ENCODE peak calls at places on chromosomes 16 and 17, in seven cellular contexts. O, P, U, C, B, M and E are unnamed samples.
A peak's percentile ranks its signal among the peaks of the same experiment; 100 is the strongest.

GRCh38 chr16:82368041-82368440 is 198.0 kb upstream of the MPHOSPH6 start:
- DNase-seq in O (peak; percentile 58), M (peak; percentile 62), P (no peak), U (peak; percentile 3), C (no peak), B (no peak), E (peak; percentile 11)

GRCh38 chr16:71894229-71894920 is 956 bp upstream of the IST1 start:
- DNase-seq in C (peak; percentile 57), M (peak; percentile 58), O (peak; percentile 38), P (peak; percentile 23), B (peak; percentile 27), U (peak; percentile 54), E (peak; percentile 66)

GRCh38 chr17:15978606-15979005 is 20.9 kb downstream of the ZSWIM7 start:
- DNase-seq in M (no peak), O (no peak), C (no peak), B (no peak), U (no peak), P (no peak), E (no peak)

GRCh38 chr17:31917065-31917529 is 15.6 kb upstream of the UTP6 start:
- DNase-seq in P (no peak), O (peak; percentile 3), B (no peak), C (no peak), U (no peak), M (no peak), E (no peak)

GRCh38 chr17:51508048-51508447 is 247.7 kb downstream of the UTP18 start:
- DNase-seq in O (no peak), M (no peak), P (no peak), C (no peak), U (no peak), B (no peak), E (peak; percentile 8)

GRCh38 chr16:54585094-54585493 is 298.5 kb upstream of the IRX3 start:
- DNase-seq in O (no peak), C (no peak), P (no peak), B (no peak), U (no peak), M (no peak), E (no peak)

GRCh38 chr17:8847891-8848290 is 19.6 kb downstream of the PIK3R6 start:
- DNase-seq in U (no peak), C (no peak), O (no peak), M (no peak), P (no peak), B (no peak), E (no peak)

GRCh38 chr16:19168173-19169080 is at the start of gene SYT17:
- DNase-seq in U (peak; percentile 6), M (peak; percentile 25), P (no peak), B (no peak), C (no peak), O (peak; percentile 49), E (peak; percentile 94)

GRCh38 chr17:50352693-50353599 is 7.0 kb downstream of the XYLT2 start:
- DNase-seq in P (no peak), U (no peak), M (no peak), C (no peak), O (no peak), B (no peak), E (no peak)

GRCh38 chr17:40564195-40564882 is 933 bp downstream of the CCR7 start:
- DNase-seq in U (peak; percentile 65), C (no peak), P (no peak), O (no peak), B (peak; percentile 33), M (no peak), E (no peak)

GRCh38 chr17:9981344-9981915 is 76.4 kb upstream of the RCVRN start:
- DNase-seq in O (no peak), U (no peak), M (no peak), B (no peak), C (no peak), P (no peak), E (no peak)

GRCh38 chr16:88059701-88060386 is 108.6 kb downstream of the BANP start:
- DNase-seq in M (no peak), U (no peak), C (no peak), O (no peak), P (no peak), B (no peak), E (no peak)

GRCh38 chr16:15682105-15682570 is 32.1 kb downstream of the NDE1 start:
- DNase-seq in P (peak; percentile 18), O (peak; percentile 49), C (peak; percentile 82), B (peak; percentile 30), M (peak; percentile 83), U (peak; percentile 62), E (peak; percentile 23)